ENCODE peak calls at places on chromosome 1, in seven cellular contexts. M is stimulated activated CD8-positive, alpha-beta memory T cell treated with anti-CD3 and anti-CD28 coated beads, Interleukin-15, amount 100 ng/mL, for 1 hour; N is memory B cell; Y is psoas muscle; C is epithelial cell of esophagus; T is midbrain; S is central memory CD8-positive, alpha-beta T cell. U is an unnamed sample.

GRCh38 chr1:101338714-101339430 is 102.1 kb downstream of the S1PR1 start:
- DNase-seq in M (no peak), N (no peak), Y (no peak), C (peak), T (no peak), S (no peak), U (no peak)

GRCh38 chr1:107523736-107524135 is 382.9 kb downstream of the NTNG1 start:
- DNase-seq in M (no peak), N (no peak), Y (no peak), C (no peak), T (no peak), S (no peak), U (no peak)

GRCh38 chr1:178134061-178134460 is 40.2 kb downstream of the RASAL2 start:
- DNase-seq in M (no peak), N (no peak), Y (no peak), C (peak), T (peak), S (no peak), U (peak)

GRCh38 chr1:199135901-199136300 is 497.1 kb downstream of the PTPRC start:
- DNase-seq in M (no peak), N (no peak), Y (no peak), C (no peak), T (no peak), S (no peak), U (no peak)

GRCh38 chr1:159009704-159010361 is at the start of gene IFI16:
- DNase-seq in M (peak), N (peak), Y (no peak), C (peak), T (peak), S (peak), U (peak)

GRCh38 chr1:41918450-41919043 is at the start of gene HIVEP3:
- DNase-seq in M (no peak), N (no peak), Y (no peak), C (no peak), T (peak), S (no peak), U (peak)

GRCh38 chr1:68377098-68377497 is 72.7 kb downstream of the RPE65 start:
- DNase-seq in M (no peak), N (no peak), Y (no peak), C (no peak), T (no peak), S (no peak), U (no peak)

GRCh38 chr1:4702927-4703326 is 48.5 kb downstream of the AJAP1 start:
- DNase-seq in M (no peak), N (no peak), Y (peak), C (no peak), T (no peak), S (no peak), U (no peak)

GRCh38 chr1:20992327-20993056 is 184.2 kb downstream of the EIF4G3 start:
- DNase-seq in M (no peak), N (no peak), Y (no peak), C (peak), T (no peak), S (no peak), U (no peak)

GRCh38 chr1:40039245-40039756 is 1.2 kb upstream of the CAP1 start:
- DNase-seq in M (no peak), N (peak), Y (no peak), C (peak), T (peak), S (peak), U (peak)

U was measured in putamen.